ENCODE peak calls at places on chromosome X, in six cellular contexts. S is NCI-H1417 treated with DMSO at 0.1 percent for 48 hours, Y is ecto neural progenitor cell, J is SW480, T is NCI-H524, D is cardiac muscle cell. I is an unnamed sample.

GRCh38 chrX:66635360-66635759 is 3.5 kb downstream of the EDA2R start:
- DNase-seq in S (no peak), Y (no peak), J (no peak), T (no peak), D (peak), I (no peak)

GRCh38 chrX:12956704-12957541 is 18.0 kb upstream of the TMSB4X start:
- DNase-seq in S (no peak), Y (no peak), J (peak), T (no peak), D (peak), I (no peak)

GRCh38 chrX:30659421-30659820 is 6.2 kb downstream of the GK start:
- DNase-seq in S (no peak), Y (no peak), J (no peak), T (no peak), D (peak), I (no peak)

GRCh38 chrX:50495616-50496015 is 25.0 kb upstream of the DGKK start:
- DNase-seq in S (no peak), Y (no peak), J (no peak), T (no peak), D (peak), I (no peak)

GRCh38 chrX:40005290-40006011 is 92.3 kb downstream of the BCOR start:
- DNase-seq in S (no peak), Y (no peak), J (no peak), T (no peak), D (peak), I (no peak)

GRCh38 chrX:134599173-134599914 is 58.9 kb downstream of the PLAC1 start:
- DNase-seq in S (no peak), Y (no peak), J (no peak), T (no peak), D (peak), I (peak)

GRCh38 chrX:43456056-43456455 is 200.0 kb upstream of the MAOA start:
- DNase-seq in S (no peak), Y (no peak), J (no peak), T (peak), D (no peak), I (peak)

GRCh38 chrX:14697453-14697852 is 168.1 kb downstream of the GLRA2 start:
- DNase-seq in S (no peak), Y (peak), J (peak), T (peak), D (peak), I (peak)

GRCh38 chrX:49995021-49995731 is 72.8 kb downstream of the CLCN5 start:
- DNase-seq in S (no peak), Y (no peak), J (peak), T (no peak), D (peak), I (no peak)

GRCh38 chrX:56969559-56969958 is 25.8 kb downstream of the SPIN3 start:
- DNase-seq in S (no peak), Y (no peak), J (no peak), T (no peak), D (no peak), I (no peak)

GRCh38 chrX:140110081-140110650 is 144.8 kb upstream of the CXorf66 start:
- DNase-seq in S (no peak), Y (no peak), J (no peak), T (no peak), D (no peak), I (no peak)

GRCh38 chrX:39899876-39900787 is 197.6 kb downstream of the BCOR start:
- DNase-seq in S (peak), Y (peak), J (no peak), T (peak), D (no peak), I (no peak)

GRCh38 chrX:105018865-105019264 is 201.6 kb downstream of the TEX13A start:
- DNase-seq in S (no peak), Y (no peak), J (no peak), T (no peak), D (no peak), I (no peak)

GRCh38 chrX:54695231-54695630 is 102.8 kb downstream of the ITIH6 start:
- DNase-seq in S (no peak), Y (no peak), J (no peak), T (no peak), D (peak), I (no peak)